ENCODE peak calls at places on chromosomes 4 and X, in nine cellular contexts. K, Z, O, U, I, B, Q, H and S are unnamed samples. For H3K36me3, the result is how much of the 10 kb centered on the place peaks cover.

GRCh38 chr4:40718571-40718970 is 31.2 kb upstream of the NSUN7 start:
- DNase-seq in O (no peak), Q (no peak), K (peak), Z (no peak), H (no peak), B (no peak), I (no peak), U (no peak), S (peak)

GRCh38 chr4:7338059-7338452 is 96.7 kb downstream of the PSAPL1 start:
- DNase-seq in O (no peak), H (no peak), B (no peak), I (no peak), Q (no peak), Z (no peak), U (no peak), K (no peak), S (no peak)

GRCh38 chrX:42732506-42732905 is 45.5 kb downstream of the PPP1R2C start:
- DNase-seq in B (no peak), I (no peak), H (no peak), O (no peak), Z (no peak), K (no peak), Q (no peak), U (no peak), S (no peak)

GRCh38 chrX:125108926-125109325 is 210.7 kb upstream of the TEX13C start:
- DNase-seq in Z (no peak), B (no peak), K (no peak), U (no peak), O (no peak), Q (no peak), I (no peak), H (no peak), S (no peak)

GRCh38 chr4:6207602-6208001 is 7.3 kb upstream of the JAKMIP1 start:
- DNase-seq in Z (no peak), O (no peak), Q (no peak), U (no peak), I (no peak), B (no peak), H (no peak), K (no peak), S (no peak)

GRCh38 chr4:1325176-1325480 is 21.9 kb upstream of the UVSSA start:
- DNase-seq in H (no peak), O (no peak), Q (no peak), I (no peak), U (no peak), K (no peak), Z (no peak), B (no peak), S (no peak)

GRCh38 chr4:162392938-162393337 is 229.1 kb upstream of the FSTL5 start:
- DNase-seq in O (no peak), B (no peak), K (no peak), H (no peak), Z (no peak), I (no peak), U (no peak), Q (no peak), S (no peak)

GRCh38 chr4:65656008-65656407 is 14.3 kb downstream of the EPHA5 start:
- DNase-seq in Z (no peak), I (no peak), B (no peak), K (no peak), H (no peak), U (no peak), Q (no peak), O (no peak), S (no peak)

GRCh38 chrX:55619547-55619946 is 3.7 kb upstream of the FOXR2 start:
- DNase-seq in O (no peak), Z (no peak), U (no peak), H (no peak), K (no peak), I (no peak), Q (no peak), B (no peak), S (no peak)

GRCh38 chrX:108453841-108454240 is 14.2 kb downstream of the COL4A5 start:
- DNase-seq in B (no peak), I (no peak), U (no peak), Z (no peak), O (no peak), H (no peak), Q (no peak), K (no peak), S (no peak)

GRCh38 chrX:41661366-41662095 is 27.2 kb upstream of the GPR34 start:
- DNase-seq in B (no peak), Z (peak), U (peak), K (no peak), H (no peak), I (no peak), O (peak), Q (no peak), S (no peak)

GRCh38 chr4:128796934-128797333 is 12.6 kb upstream of the JADE1 start:
- DNase-seq in Q (no peak), B (no peak), O (no peak), Z (peak), U (peak), I (no peak), K (no peak), H (no peak), S (no peak)

GRCh38 chr4:91288702-91289311 is 1015.0 kb upstream of the GRID2 start:
- DNase-seq in H (no peak), I (no peak), Z (no peak), K (no peak), Q (no peak), B (no peak), U (no peak), O (no peak), S (no peak)

GRCh38 chr4:53863163-53863562 is 201.2 kb downstream of the CHIC2 start:
- DNase-seq in U (peak), K (no peak), I (no peak), Z (no peak), B (no peak), H (no peak), O (peak), Q (no peak), S (no peak)

GRCh38 chr4:53861856-53862610 is 202.4 kb downstream of the CHIC2 start:
- DNase-seq in B (no peak), U (peak), I (no peak), H (no peak), Q (no peak), K (no peak), O (peak), Z (peak), S (no peak)

GRCh38 chr4:53863731-53864130 is 200.7 kb downstream of the CHIC2 start:
- DNase-seq in B (no peak), H (no peak), K (no peak), I (no peak), Q (no peak), O (no peak), U (no peak), Z (no peak), S (no peak)

GRCh38 chr4:53866055-53866454 is 198.3 kb downstream of the CHIC2 start:
- DNase-seq in B (no peak), H (no peak), U (no peak), O (no peak), K (no peak), Q (no peak), I (no peak), Z (no peak), S (no peak)

GRCh38 chr4:53865031-53865430 is 199.4 kb downstream of the CHIC2 start:
- DNase-seq in O (no peak), Z (no peak), B (no peak), U (no peak), K (no peak), H (no peak), Q (no peak), I (no peak), S (peak)
- H3K36me3 ChIP-seq in O (under half), Z (under half), B (under half), U (under half), K (under half), H (under half), Q (under half), I (under half), S (under half)

GRCh38 chrX:72018277-72019112 is 107.8 kb downstream of the NHSL2 start:
- DNase-seq in U (peak), Q (peak), B (peak), K (peak), O (peak), Z (peak), H (peak), I (peak), S (peak)

GRCh38 chrX:72020788-72021187 is 110.1 kb downstream of the NHSL2 start:
- DNase-seq in U (no peak), O (no peak), B (no peak), H (no peak), Z (no peak), Q (no peak), I (no peak), K (no peak), S (peak)

GRCh38 chrX:72021975-72022374 is 109.7 kb downstream of the RTL5 start:
- DNase-seq in Z (no peak), O (no peak), I (peak), B (no peak), K (no peak), U (peak), Q (no peak), H (no peak), S (peak)

GRCh38 chrX:72019487-72019886 is 108.8 kb downstream of the NHSL2 start:
- DNase-seq in H (no peak), Z (no peak), U (no peak), B (no peak), Q (no peak), K (peak), I (peak), O (no peak), S (peak)

DNA sequence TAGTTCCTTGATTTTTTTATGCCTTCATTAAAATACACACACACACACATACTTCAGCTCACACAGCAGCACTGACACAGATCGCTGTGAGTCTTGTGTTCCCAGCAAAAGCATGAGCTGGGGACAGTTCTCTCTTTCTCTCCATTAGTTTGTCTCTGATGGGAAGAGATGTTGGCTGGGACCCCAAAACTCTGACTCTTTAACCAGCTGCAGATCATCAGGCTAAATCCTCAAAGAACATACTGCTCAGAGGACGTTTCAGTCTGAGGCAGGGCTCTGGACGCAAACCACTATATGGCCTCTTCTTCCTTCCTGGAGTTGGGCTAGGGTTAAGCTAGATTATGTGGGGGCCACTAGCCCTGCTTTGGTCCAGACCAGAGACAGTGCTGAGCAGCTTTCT is 109.6 kb downstream of the NHSL2 start:
- DNase-seq in O (no peak), U (no peak), Q (no peak), I (peak), H (no peak), B (no peak), K (peak), Z (no peak), S (no peak)
- H3K9ac ChIP-seq in O (no peak), U (no peak), Q (no peak), I (no peak), H (no peak), B (no peak), K (no peak), Z (no peak), S (no peak)

GRCh38 chr4:101421393-101421792 is 74.1 kb upstream of the PPP3CA start:
- DNase-seq in Q (no peak), Z (no peak), K (no peak), H (no peak), O (peak), B (no peak), U (peak), I (no peak), S (no peak)
- H3K36me3 ChIP-seq in Q (under half), Z (under half), K (under half), H (under half), O (under half), B (under half), U (under half), I (under half), S (under half)

GRCh38 chr4:89113415-89113814 is 2.1 kb downstream of the TIGD2 start:
- DNase-seq in Q (no peak), K (no peak), I (no peak), H (no peak), B (no peak), Z (no peak), O (no peak), U (no peak), S (no peak)

GRCh38 chr4:89111833-89112563 is 665 bp downstream of the TIGD2 start:
- DNase-seq in Z (peak), U (peak), K (peak), H (no peak), O (peak), I (no peak), B (no peak), Q (peak), S (no peak)

GRCh38 chr4:89110986-89111832 is at the start of gene TIGD2:
- DNase-seq in U (peak), B (peak), O (peak), Z (peak), I (peak), H (peak), K (peak), Q (peak), S (peak)

GRCh38 chr4:89117115-89117514 is 5.8 kb downstream of the TIGD2 start:
- DNase-seq in H (no peak), Z (no peak), I (no peak), Q (no peak), B (no peak), K (no peak), U (no peak), O (no peak), S (no peak)

DNA sequence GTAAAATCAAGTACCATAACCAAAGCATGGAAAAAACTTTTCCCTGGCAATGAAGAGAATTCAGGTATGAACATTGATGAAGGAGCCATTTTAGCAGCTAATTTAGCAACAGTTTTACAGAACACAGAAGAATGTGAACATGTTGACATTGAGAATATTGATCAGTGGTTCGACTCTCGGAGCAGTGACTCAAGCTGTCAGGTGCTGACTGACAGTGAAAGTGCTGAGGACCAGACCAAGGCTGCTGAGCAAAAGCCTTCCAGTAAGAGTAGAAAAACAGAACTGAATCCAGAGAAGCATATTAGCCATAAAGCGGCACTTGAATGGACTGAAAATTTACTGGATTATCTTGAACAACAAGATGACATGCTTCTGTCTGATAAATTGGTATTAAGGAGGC is 2.8 kb downstream of the TIGD2 start:
- DNase-seq in B (no peak), K (no peak), Z (no peak), O (no peak), U (no peak), Q (no peak), H (no peak), I (no peak), S (no peak)
- H3K9ac ChIP-seq in B (no peak), K (no peak), Z (no peak), O (no peak), U (no peak), Q (no peak), H (no peak), I (no peak), S (no peak)

GRCh38 chr4:184641022-184641421 is 8.2 kb downstream of the CASP3 start:
- DNase-seq in B (no peak), U (no peak), O (no peak), K (no peak), I (no peak), H (no peak), Q (no peak), Z (no peak), S (no peak)
- H3K36me3 ChIP-seq in B (half or more), U (under half), O (under half), K (under half), I (under half), H (under half), Q (under half), Z (under half), S (half or more)

DNA sequence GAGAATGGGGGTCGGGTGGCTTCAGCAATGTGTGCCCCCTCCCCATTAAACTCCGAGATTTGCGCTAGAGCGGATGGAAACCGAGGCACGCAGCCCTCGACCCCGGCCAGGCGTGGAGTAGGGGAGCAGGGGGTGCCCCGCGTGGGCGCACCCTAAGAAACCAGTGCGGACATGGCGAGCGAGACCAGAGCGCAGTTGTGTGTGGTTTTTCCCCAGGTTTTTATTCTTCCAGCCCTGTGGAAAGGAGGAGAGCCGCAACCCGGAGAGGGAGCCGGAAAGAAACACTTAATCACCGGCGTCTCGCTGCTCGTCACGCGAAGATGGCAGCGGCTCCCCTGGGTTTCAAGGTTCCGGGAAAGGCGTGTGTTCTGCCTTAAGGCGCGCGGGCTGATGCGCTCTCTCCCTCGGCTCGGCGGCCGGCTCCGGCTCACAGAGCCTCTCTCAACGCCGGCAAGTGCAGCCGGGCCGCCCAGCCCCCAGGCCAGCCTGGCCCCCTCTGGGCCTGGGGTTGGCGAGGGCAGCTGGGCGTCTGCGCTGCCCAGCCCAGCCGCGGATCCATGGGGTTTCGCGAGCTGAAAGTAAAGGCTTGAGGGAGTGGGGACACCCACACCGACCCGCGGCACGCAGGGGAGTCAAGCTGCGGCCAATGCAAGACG is 73.9 kb upstream of the BCOR start:
- DNase-seq in Z (no peak), I (peak), H (no peak), Q (no peak), K (peak), B (no peak), O (no peak), U (peak), S (peak)
- H3K9ac ChIP-seq in Z (no peak), I (peak), H (peak), Q (no peak), K (peak), B (peak), O (no peak), U (peak), S (no peak)

GRCh38 chrX:10470009-10470408 is 150.4 kb downstream of the MID1 start:
- DNase-seq in U (peak), Q (no peak), K (no peak), I (no peak), H (no peak), B (no peak), O (peak), Z (no peak), S (no peak)
- H3K36me3 ChIP-seq in U (under half), Q (under half), K (under half), I (under half), H (under half), B (under half), O (under half), Z (under half), S (under half)

GRCh38 chrX:49040376-49040955 is 2.7 kb downstream of the TFE3 start:
- DNase-seq in H (no peak), Z (no peak), K (no peak), U (peak), Q (no peak), I (no peak), O (peak), B (no peak), S (no peak)
- H3K9ac ChIP-seq in H (peak), Z (peak), K (peak), U (peak), Q (peak), I (peak), O (peak), B (peak), S (no peak)

GRCh38 chrX:13774696-13775095 is 40.1 kb downstream of the OFD1 start:
- DNase-seq in I (no peak), Z (no peak), K (no peak), U (no peak), H (no peak), O (peak), B (no peak), Q (no peak), S (no peak)
- H3K36me3 ChIP-seq in I (under half), Z (under half), K (under half), U (under half), H (under half), O (under half), B (half or more), Q (half or more), S (half or more)